ENCODE peak calls at places on chromosome 18, in six cellular contexts. K is HuH-7.5, D is COR-L47, C is body of pancreas, L is Panc1, U is mesendoderm. F is an unnamed sample.

GRCh38 chr18:25533088-25533676 is 181.2 kb upstream of the ZNF521 start:
- DNase-seq in L (no peak), D (no peak), C (no peak), K (no peak), U (peak), F (no peak)

GRCh38 chr18:74990563-74991081 is 218.3 kb downstream of the PTGR3 start:
- DNase-seq in U (no peak), C (no peak), L (no peak), D (peak), K (no peak), F (peak)

GRCh38 chr18:69358197-69358895 is 42.3 kb upstream of the DOK6 start:
- DNase-seq in D (no peak), L (no peak), U (no peak), K (no peak), C (no peak), F (no peak)

GRCh38 chr18:26794210-26795101 is 71.1 kb downstream of the AQP4 start:
- DNase-seq in L (no peak), C (no peak), K (no peak), D (no peak), U (no peak), F (no peak)

GRCh38 chr18:9914584-9915290 is 921 bp downstream of the VAPA start:
- DNase-seq in L (no peak), C (peak), U (peak), D (peak), K (peak), F (peak)

GRCh38 chr18:26436176-26437031 is 111.9 kb downstream of the KCTD1 start:
- DNase-seq in U (peak), C (no peak), K (no peak), L (peak), D (no peak), F (no peak)

GRCh38 chr18:3960977-3961376 is 494.1 kb downstream of the DLGAP1 start:
- DNase-seq in D (no peak), C (no peak), U (no peak), L (no peak), K (no peak), F (no peak)

GRCh38 chr18:2976733-2977132 is 36.2 kb downstream of the LPIN2 start:
- DNase-seq in D (no peak), L (no peak), K (no peak), U (no peak), C (no peak), F (no peak)

GRCh38 chr18:31489311-31489710 is 8.7 kb upstream of the DSG2 start:
- DNase-seq in C (no peak), K (no peak), D (no peak), U (no peak), L (no peak), F (no peak)

F was measured in NCI-H345.